ENCODE peak calls at places on chromosomes 7 and 10, in six cellular contexts. One of them, this sample, is unnamed.

GRCh38 chr7:25557930-25558329 is 329.6 kb upstream of the NPVF start:
- DNase-seq in GM12878: no peak
- DNase-seq in GM12891: no peak
- DNase-seq in K562: no peak
- DNase-seq in H1: no peak
- DNase-seq in HepG2: no peak
- DNase-seq in this sample: no peak

GRCh38 chr7:30226593-30227268 is 57.7 kb upstream of the ZNRF2 start:
- DNase-seq in K562: no peak
- DNase-seq in HepG2: peak
- DNase-seq in H1: peak
- DNase-seq in GM12878: no peak
- DNase-seq in GM12891: no peak
- DNase-seq in this sample: no peak

GRCh38 chr7:27434729-27435400 is 192.3 kb downstream of the EVX1 start:
- DNase-seq in K562: no peak
- DNase-seq in GM12878: no peak
- DNase-seq in HepG2: no peak
- DNase-seq in GM12891: no peak
- DNase-seq in H1: no peak
- DNase-seq in this sample: no peak

GRCh38 chr7:92303761-92304160 is 58.0 kb downstream of the ANKIB1 start:
- DNase-seq in H1: no peak
- DNase-seq in K562: no peak
- DNase-seq in HepG2: no peak
- DNase-seq in GM12878: no peak
- DNase-seq in GM12891: no peak
- DNase-seq in this sample: no peak

GRCh38 chr7:12007591-12007990 is 175.6 kb upstream of the THSD7A start:
- DNase-seq in K562: no peak
- DNase-seq in H1: no peak
- DNase-seq in GM12891: no peak
- DNase-seq in GM12878: no peak
- DNase-seq in HepG2: no peak
- DNase-seq in this sample: no peak

GRCh38 chr10:34147641-34148040 is 667.5 kb downstream of the PARD3 start:
- DNase-seq in H1: no peak
- DNase-seq in HepG2: no peak
- DNase-seq in GM12878: no peak
- DNase-seq in GM12891: no peak
- DNase-seq in K562: no peak
- DNase-seq in this sample: no peak

GRCh38 chr10:52059089-52059488 is 255.0 kb upstream of the DKK1 start:
- DNase-seq in GM12878: no peak
- DNase-seq in HepG2: no peak
- DNase-seq in K562: no peak
- DNase-seq in GM12891: no peak
- DNase-seq in H1: no peak
- DNase-seq in this sample: no peak

GRCh38 chr7:55325371-55325792 is 39.8 kb upstream of the LANCL2 start:
- DNase-seq in GM12878: no peak
- DNase-seq in GM12891: no peak
- DNase-seq in H1: no peak
- DNase-seq in K562: no peak
- DNase-seq in HepG2: no peak
- DNase-seq in this sample: no peak

GRCh38 chr7:97851725-97852124 is 20.5 kb downstream of the ASNS start:
- DNase-seq in K562: no peak
- DNase-seq in GM12878: no peak
- DNase-seq in GM12891: no peak
- DNase-seq in HepG2: no peak
- DNase-seq in H1: no peak
- DNase-seq in this sample: no peak

GRCh38 chr10:75083972-75084833 is 27.3 kb upstream of the SAMD8 start:
- DNase-seq in GM12878: no peak
- DNase-seq in GM12891: no peak
- DNase-seq in K562: no peak
- DNase-seq in H1: no peak
- DNase-seq in HepG2: no peak
- DNase-seq in this sample: no peak

GRCh38 chr7:17822557-17823173 is 117.6 kb downstream of the SNX13 start:
- DNase-seq in HepG2: no peak
- DNase-seq in H1: no peak
- DNase-seq in GM12878: no peak
- DNase-seq in GM12891: no peak
- DNase-seq in K562: no peak
- DNase-seq in this sample: no peak

GRCh38 chr7:94912085-94912484 is 4.7 kb downstream of the PPP1R9A start:
- DNase-seq in GM12891: no peak
- DNase-seq in H1: no peak
- DNase-seq in K562: no peak
- DNase-seq in HepG2: peak
- DNase-seq in GM12878: no peak
- DNase-seq in this sample: no peak

GRCh38 chr7:111835066-111835465 is 272.8 kb upstream of the IMMP2L start:
- DNase-seq in HepG2: no peak
- DNase-seq in GM12878: no peak
- DNase-seq in GM12891: no peak
- DNase-seq in H1: no peak
- DNase-seq in K562: no peak
- DNase-seq in this sample: no peak

GRCh38 chr10:91352760-91353159 is 57.4 kb upstream of the HECTD2 start:
- DNase-seq in K562: no peak
- DNase-seq in GM12891: no peak
- DNase-seq in HepG2: no peak
- DNase-seq in GM12878: no peak
- DNase-seq in H1: no peak
- DNase-seq in this sample: no peak

GRCh38 chr7:151607464-151607867 is 87.8 kb upstream of the RHEB start:
- DNase-seq in K562: no peak
- DNase-seq in GM12878: no peak
- DNase-seq in HepG2: peak
- DNase-seq in H1: no peak
- DNase-seq in GM12891: no peak
- DNase-seq in this sample: no peak

GRCh38 chr7:133301444-133301843 is 48.6 kb downstream of the EXOC4 start:
- DNase-seq in GM12891: no peak
- DNase-seq in HepG2: no peak
- DNase-seq in GM12878: no peak
- DNase-seq in H1: no peak
- DNase-seq in K562: no peak
- DNase-seq in this sample: no peak

GRCh38 chr10:53072144-53072543 is 299.6 kb upstream of the MBL2 start:
- DNase-seq in H1: no peak
- DNase-seq in GM12878: no peak
- DNase-seq in GM12891: no peak
- DNase-seq in K562: no peak
- DNase-seq in HepG2: no peak
- DNase-seq in this sample: no peak

GRCh38 chr10:15484128-15484527 is 113.0 kb upstream of the FAM171A1 start:
- DNase-seq in GM12878: no peak
- DNase-seq in HepG2: no peak
- DNase-seq in GM12891: no peak
- DNase-seq in K562: no peak
- DNase-seq in H1: no peak
- DNase-seq in this sample: no peak

GRCh38 chr7:142338633-142339501 is 81.0 kb upstream of the PRSS58 start:
- DNase-seq in GM12891: no peak
- DNase-seq in HepG2: no peak
- DNase-seq in H1: peak
- DNase-seq in K562: no peak
- DNase-seq in GM12878: no peak
- DNase-seq in this sample: no peak

GRCh38 chr7:157152391-157152937 is 13.7 kb downstream of the UBE3C start:
- DNase-seq in GM12891: no peak
- DNase-seq in HepG2: no peak
- DNase-seq in H1: no peak
- DNase-seq in K562: no peak
- DNase-seq in GM12878: no peak
- DNase-seq in this sample: no peak

GRCh38 chr7:151388430-151388829 is 21.4 kb downstream of the WDR86 start:
- DNase-seq in H1: no peak
- DNase-seq in GM12878: no peak
- DNase-seq in HepG2: no peak
- DNase-seq in K562: no peak
- DNase-seq in GM12891: no peak
- DNase-seq in this sample: no peak

GRCh38 chr7:44962483-44963251 is 16.1 kb downstream of the MYO1G start:
- DNase-seq in GM12891: no peak
- DNase-seq in K562: no peak
- DNase-seq in HepG2: no peak
- DNase-seq in GM12878: no peak
- DNase-seq in H1: no peak
- DNase-seq in this sample: no peak

GRCh38 chr10:15370741-15371701 is at the start of gene FAM171A1:
- DNase-seq in GM12878: no peak
- DNase-seq in K562: peak
- DNase-seq in H1: no peak
- DNase-seq in HepG2: no peak
- DNase-seq in GM12891: peak
- DNase-seq in this sample: peak

GRCh38 chr7:42792841-42793240 is 119.0 kb downstream of the C7orf25 start:
- DNase-seq in GM12878: no peak
- DNase-seq in K562: no peak
- DNase-seq in HepG2: no peak
- DNase-seq in H1: no peak
- DNase-seq in GM12891: no peak
- DNase-seq in this sample: no peak

GRCh38 chr7:120054376-120055100 is 218.4 kb upstream of the KCND2 start:
- DNase-seq in GM12878: no peak
- DNase-seq in K562: no peak
- DNase-seq in H1: no peak
- DNase-seq in GM12891: no peak
- DNase-seq in HepG2: no peak
- DNase-seq in this sample: no peak
- TF ChIP-seq POLR2AphosphoS5 in GM12878: no peak
- TF ChIP-seq POLR2AphosphoS5 in K562: no peak
- TF ChIP-seq POLR2AphosphoS5 in H1: no peak
- TF ChIP-seq POLR2AphosphoS5 in GM12891: no peak
- TF ChIP-seq POLR2AphosphoS5 in HepG2: no peak
- TF ChIP-seq POLR2AphosphoS5 in this sample: no peak

GRCh38 chr7:88243345-88243909 is 23.6 kb upstream of the SRI start:
- DNase-seq in K562: no peak
- DNase-seq in GM12878: peak
- DNase-seq in H1: no peak
- DNase-seq in GM12891: no peak
- DNase-seq in HepG2: peak
- DNase-seq in this sample: no peak
- TF ChIP-seq POLR2A in K562: no peak
- TF ChIP-seq POLR2A in GM12878: no peak
- TF ChIP-seq POLR2A in H1: no peak
- TF ChIP-seq POLR2A in GM12891: no peak
- TF ChIP-seq POLR2A in HepG2: no peak
- TF ChIP-seq POLR2A in this sample: no peak

DNA sequence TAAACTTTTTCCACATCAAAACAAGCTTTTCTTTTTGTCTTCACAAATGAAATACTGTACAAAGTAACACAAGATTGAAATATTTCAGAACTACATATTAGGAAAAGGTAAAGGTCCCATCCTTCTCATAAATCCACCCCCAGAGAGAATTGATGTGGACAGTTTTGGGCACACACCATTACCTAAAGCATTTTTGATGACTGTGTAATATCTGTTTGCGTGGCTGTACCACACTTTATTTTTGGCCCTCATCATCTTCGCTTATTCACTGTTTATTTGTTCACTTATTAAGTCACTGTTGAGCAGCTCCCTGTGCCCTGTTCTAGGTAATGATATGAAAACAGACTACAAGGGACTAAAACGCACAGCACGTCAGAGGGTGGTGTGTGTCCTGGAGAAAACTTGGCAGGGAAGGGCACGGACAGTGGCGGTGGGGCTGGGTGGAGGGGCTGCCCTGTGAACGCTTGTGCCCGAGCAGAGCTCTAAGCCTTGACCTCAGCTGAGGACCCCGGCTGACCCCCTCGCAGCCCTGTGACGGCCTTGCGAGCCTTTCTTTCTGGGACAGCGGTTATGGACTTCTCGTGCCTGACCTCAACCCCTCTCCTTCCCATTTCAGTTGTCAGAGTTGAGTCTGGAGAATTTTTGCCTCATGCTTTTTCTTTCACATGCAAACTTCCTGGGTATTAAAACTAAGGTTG is 241.3 kb downstream of the EMX2 start:
- DNase-seq in GM12878: no peak
- DNase-seq in H1: no peak
- DNase-seq in GM12891: no peak
- DNase-seq in HepG2: no peak
- DNase-seq in K562: no peak
- DNase-seq in this sample: no peak
- TF ChIP-seq TAF1 in GM12878: no peak
- TF ChIP-seq TAF1 in H1: no peak
- TF ChIP-seq TAF1 in GM12891: no peak
- TF ChIP-seq TAF1 in HepG2: no peak
- TF ChIP-seq TAF1 in K562: no peak
- TF ChIP-seq TAF1 in this sample: no peak

GRCh38 chr7:47456210-47456955 is 125.5 kb downstream of the TNS3 start:
- DNase-seq in K562: no peak
- DNase-seq in GM12878: no peak
- DNase-seq in HepG2: no peak
- DNase-seq in H1: no peak
- DNase-seq in GM12891: no peak
- DNase-seq in this sample: no peak

GRCh38 chr7:47454066-47454950 is 127.6 kb downstream of the TNS3 start:
- DNase-seq in HepG2: no peak
- DNase-seq in H1: no peak
- DNase-seq in K562: no peak
- DNase-seq in GM12878: no peak
- DNase-seq in GM12891: no peak
- DNase-seq in this sample: no peak

GRCh38 chr7:47458057-47458456 is 123.9 kb downstream of the TNS3 start:
- DNase-seq in H1: no peak
- DNase-seq in HepG2: peak
- DNase-seq in K562: no peak
- DNase-seq in GM12891: no peak
- DNase-seq in GM12878: no peak
- DNase-seq in this sample: no peak

GRCh38 chr7:47454961-47455871 is 126.7 kb downstream of the TNS3 start:
- DNase-seq in H1: no peak
- DNase-seq in K562: no peak
- DNase-seq in GM12878: no peak
- DNase-seq in HepG2: no peak
- DNase-seq in GM12891: no peak
- DNase-seq in this sample: no peak

GRCh38 chr7:47455872-47456185 is 126.1 kb downstream of the TNS3 start:
- DNase-seq in K562: no peak
- DNase-seq in HepG2: no peak
- DNase-seq in H1: no peak
- DNase-seq in GM12891: no peak
- DNase-seq in GM12878: no peak
- DNase-seq in this sample: no peak
- TF ChIP-seq POLR2AphosphoS5 in K562: no peak
- TF ChIP-seq POLR2AphosphoS5 in HepG2: no peak
- TF ChIP-seq POLR2AphosphoS5 in H1: no peak
- TF ChIP-seq POLR2AphosphoS5 in GM12891: no peak
- TF ChIP-seq POLR2AphosphoS5 in GM12878: no peak
- TF ChIP-seq POLR2AphosphoS5 in this sample: no peak